ENCODE peak calls at places on chromosome 2, in eight cellular contexts. One of them, this sample, is unnamed.

GRCh38 chr2:120735750-120736170 is at the start of gene GLI2:
- DNase-seq in IMR-90: peak; percentile 87
- DNase-seq in spleen: peak; percentile 81
- DNase-seq in lower leg skin: peak; percentile 93
- DNase-seq in K562: peak; percentile 60
- DNase-seq in lower lobe of right lung: peak; percentile 66
- DNase-seq in neural progenitor cell: peak; percentile 95
- DNase-seq in sigmoid colon: peak; percentile 89
- DNase-seq in this sample: peak; percentile 74

GRCh38 chr2:134229540-134229939 is 24.3 kb upstream of the MGAT5 start:
- DNase-seq in neural progenitor cell: no peak
- DNase-seq in lower leg skin: no peak
- DNase-seq in spleen: no peak
- DNase-seq in K562: no peak
- DNase-seq in lower lobe of right lung: no peak
- DNase-seq in IMR-90: no peak
- DNase-seq in sigmoid colon: no peak
- DNase-seq in this sample: no peak

GRCh38 chr2:213980883-213981282 is 430.0 kb upstream of the VWC2L start:
- DNase-seq in spleen: no peak
- DNase-seq in neural progenitor cell: no peak
- DNase-seq in lower lobe of right lung: no peak
- DNase-seq in lower leg skin: no peak
- DNase-seq in K562: no peak
- DNase-seq in IMR-90: peak; percentile 27
- DNase-seq in sigmoid colon: no peak
- DNase-seq in this sample: no peak

GRCh38 chr2:109218792-109219126 is 89.8 kb downstream of the SH3RF3 start:
- DNase-seq in neural progenitor cell: no peak
- DNase-seq in IMR-90: no peak
- DNase-seq in K562: no peak
- DNase-seq in lower lobe of right lung: no peak
- DNase-seq in sigmoid colon: no peak
- DNase-seq in lower leg skin: no peak
- DNase-seq in spleen: no peak
- DNase-seq in this sample: no peak

GRCh38 chr2:106115250-106115649 is 78.9 kb downstream of the UXS1 start:
- DNase-seq in lower leg skin: no peak
- DNase-seq in K562: peak; percentile 67
- DNase-seq in spleen: no peak
- DNase-seq in neural progenitor cell: no peak
- DNase-seq in sigmoid colon: no peak
- DNase-seq in IMR-90: peak; percentile 77
- DNase-seq in lower lobe of right lung: no peak
- DNase-seq in this sample: peak; percentile 51

GRCh38 chr2:141015339-141016047 is 1115.3 kb downstream of the LRP1B start:
- DNase-seq in lower leg skin: no peak
- DNase-seq in sigmoid colon: no peak
- DNase-seq in neural progenitor cell: peak; percentile 57
- DNase-seq in lower lobe of right lung: no peak
- DNase-seq in K562: no peak
- DNase-seq in spleen: no peak
- DNase-seq in IMR-90: no peak
- DNase-seq in this sample: no peak

GRCh38 chr2:30990736-30991135 is 147.5 kb downstream of the GALNT14 start:
- DNase-seq in lower leg skin: no peak
- DNase-seq in sigmoid colon: no peak
- DNase-seq in lower lobe of right lung: no peak
- DNase-seq in IMR-90: no peak
- DNase-seq in neural progenitor cell: peak; percentile 23
- DNase-seq in K562: no peak
- DNase-seq in spleen: no peak
- DNase-seq in this sample: no peak

GRCh38 chr2:8892149-8892548 is 54.7 kb upstream of the KIDINS220 start:
- DNase-seq in lower lobe of right lung: no peak
- DNase-seq in spleen: no peak
- DNase-seq in IMR-90: no peak
- DNase-seq in lower leg skin: no peak
- DNase-seq in neural progenitor cell: no peak
- DNase-seq in sigmoid colon: no peak
- DNase-seq in K562: no peak
- DNase-seq in this sample: no peak

GRCh38 chr2:111185496-111186022 is 64.8 kb downstream of the BCL2L11 start:
- DNase-seq in spleen: no peak
- DNase-seq in lower lobe of right lung: peak; percentile 86
- DNase-seq in K562: no peak
- DNase-seq in sigmoid colon: no peak
- DNase-seq in neural progenitor cell: no peak
- DNase-seq in IMR-90: no peak
- DNase-seq in lower leg skin: peak; percentile 59
- DNase-seq in this sample: no peak

GRCh38 chr2:165794520-165794882 is 454 bp upstream of the GALNT3 start:
- DNase-seq in lower lobe of right lung: peak; percentile 63
- DNase-seq in sigmoid colon: peak; percentile 57
- DNase-seq in IMR-90: peak; percentile 45
- DNase-seq in neural progenitor cell: peak; percentile 42
- DNase-seq in spleen: peak; percentile 92
- DNase-seq in lower leg skin: peak; percentile 85
- DNase-seq in K562: no peak
- DNase-seq in this sample: peak; percentile 82

GRCh38 chr2:113754160-113754559 is 2.3 kb downstream of the SLC35F5 start:
- DNase-seq in lower lobe of right lung: no peak
- DNase-seq in sigmoid colon: no peak
- DNase-seq in K562: no peak
- DNase-seq in spleen: no peak
- DNase-seq in lower leg skin: no peak
- DNase-seq in neural progenitor cell: no peak
- DNase-seq in IMR-90: no peak
- DNase-seq in this sample: no peak

GRCh38 chr2:11577101-11577883 is 43.4 kb downstream of the GREB1 start:
- DNase-seq in neural progenitor cell: no peak
- DNase-seq in lower leg skin: no peak
- DNase-seq in sigmoid colon: peak; percentile 54
- DNase-seq in K562: no peak
- DNase-seq in IMR-90: no peak
- DNase-seq in spleen: peak; percentile 45
- DNase-seq in lower lobe of right lung: peak; percentile 30
- DNase-seq in this sample: no peak

GRCh38 chr2:8682719-8683667 is 1.1 kb downstream of the ID2 start:
- DNase-seq in neural progenitor cell: peak; percentile 43
- DNase-seq in IMR-90: peak; percentile 55
- DNase-seq in spleen: peak; percentile 88
- DNase-seq in sigmoid colon: peak; percentile 74
- DNase-seq in K562: no peak
- DNase-seq in lower lobe of right lung: peak; percentile 67
- DNase-seq in lower leg skin: peak; percentile 92
- DNase-seq in this sample: no peak

GRCh38 chr2:84781942-84782716 is 98.8 kb downstream of the TRABD2A start:
- DNase-seq in sigmoid colon: no peak
- DNase-seq in lower lobe of right lung: peak; percentile 50
- DNase-seq in lower leg skin: no peak
- DNase-seq in neural progenitor cell: no peak
- DNase-seq in IMR-90: peak; percentile 15
- DNase-seq in K562: no peak
- DNase-seq in spleen: peak; percentile 77
- DNase-seq in this sample: peak; percentile 36

GRCh38 chr2:82027901-82028570 is 1723.5 kb upstream of the LRRTM1 start:
- DNase-seq in spleen: no peak
- DNase-seq in lower leg skin: no peak
- DNase-seq in neural progenitor cell: no peak
- DNase-seq in K562: no peak
- DNase-seq in lower lobe of right lung: no peak
- DNase-seq in sigmoid colon: no peak
- DNase-seq in IMR-90: no peak
- DNase-seq in this sample: no peak

GRCh38 chr2:82023710-82024109 is 1719.2 kb upstream of the LRRTM1 start:
- DNase-seq in lower lobe of right lung: no peak
- DNase-seq in lower leg skin: no peak
- DNase-seq in neural progenitor cell: no peak
- DNase-seq in sigmoid colon: no peak
- DNase-seq in spleen: no peak
- DNase-seq in IMR-90: no peak
- DNase-seq in K562: no peak
- DNase-seq in this sample: no peak
- TF ChIP-seq CTCF in lower lobe of right lung: no peak
- TF ChIP-seq CTCF in lower leg skin: no peak
- TF ChIP-seq CTCF in neural progenitor cell: peak; percentile 68
- TF ChIP-seq CTCF in sigmoid colon: no peak
- TF ChIP-seq CTCF in spleen: no peak
- TF ChIP-seq CTCF in IMR-90: no peak
- TF ChIP-seq CTCF in K562: no peak
- TF ChIP-seq CTCF in this sample: peak; percentile 36

DNA sequence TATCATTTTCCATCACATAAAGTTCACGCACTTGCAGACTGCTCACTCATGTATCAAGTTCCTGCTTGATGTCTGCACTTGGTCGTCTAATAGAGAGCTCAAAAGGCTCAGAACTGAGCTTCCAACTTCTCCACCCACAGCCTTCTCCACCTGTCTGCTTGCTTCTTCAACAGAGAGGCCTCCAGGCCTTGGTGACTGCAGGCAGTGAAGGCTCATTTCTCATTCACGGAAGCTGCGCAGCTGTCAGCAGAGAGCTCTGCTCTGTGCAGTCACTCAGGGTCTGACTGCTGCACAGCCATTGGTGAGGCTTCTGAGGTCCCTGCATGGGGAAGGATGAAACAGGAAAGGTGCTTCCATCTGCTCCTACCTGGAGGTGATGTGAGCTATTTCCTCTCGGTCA is 126.3 kb downstream of the TMEM18 start:
- DNase-seq in sigmoid colon: no peak
- DNase-seq in lower lobe of right lung: no peak
- DNase-seq in neural progenitor cell: no peak
- DNase-seq in lower leg skin: no peak
- DNase-seq in IMR-90: no peak
- DNase-seq in spleen: no peak
- DNase-seq in K562: no peak
- DNase-seq in this sample: no peak
- TF ChIP-seq CTCF in sigmoid colon: no peak
- TF ChIP-seq CTCF in lower lobe of right lung: no peak
- TF ChIP-seq CTCF in neural progenitor cell: no peak
- TF ChIP-seq CTCF in lower leg skin: no peak
- TF ChIP-seq CTCF in IMR-90: no peak
- TF ChIP-seq CTCF in spleen: no peak
- TF ChIP-seq CTCF in K562: no peak
- TF ChIP-seq CTCF in this sample: no peak

GRCh38 chr2:25197336-25198208 is 29.2 kb upstream of the POMC start:
- DNase-seq in IMR-90: peak; percentile 28
- DNase-seq in lower leg skin: no peak
- DNase-seq in neural progenitor cell: no peak
- DNase-seq in K562: no peak
- DNase-seq in sigmoid colon: no peak
- DNase-seq in lower lobe of right lung: no peak
- DNase-seq in spleen: no peak
- DNase-seq in this sample: no peak
- TF ChIP-seq CTCF in IMR-90: no peak
- TF ChIP-seq CTCF in lower leg skin: no peak
- TF ChIP-seq CTCF in neural progenitor cell: no peak
- TF ChIP-seq CTCF in K562: no peak
- TF ChIP-seq CTCF in sigmoid colon: no peak
- TF ChIP-seq CTCF in lower lobe of right lung: no peak
- TF ChIP-seq CTCF in spleen: no peak
- TF ChIP-seq CTCF in this sample: no peak

GRCh38 chr2:117470311-117471095 is 344.0 kb upstream of the DDX18 start:
- DNase-seq in IMR-90: no peak
- DNase-seq in neural progenitor cell: peak; percentile 80
- DNase-seq in lower lobe of right lung: no peak
- DNase-seq in sigmoid colon: no peak
- DNase-seq in lower leg skin: peak; percentile 69
- DNase-seq in K562: peak; percentile 36
- DNase-seq in spleen: no peak
- DNase-seq in this sample: peak; percentile 19
- TF ChIP-seq CTCF in IMR-90: peak; percentile 17
- TF ChIP-seq CTCF in neural progenitor cell: peak; percentile 88
- TF ChIP-seq CTCF in lower lobe of right lung: peak; percentile 46
- TF ChIP-seq CTCF in sigmoid colon: no peak
- TF ChIP-seq CTCF in lower leg skin: no peak
- TF ChIP-seq CTCF in K562: peak; percentile 59
- TF ChIP-seq CTCF in spleen: no peak
- TF ChIP-seq CTCF in this sample: peak; percentile 65

GRCh38 chr2:55311444-55311870 is 42.4 kb upstream of the MTIF2 start:
- DNase-seq in lower lobe of right lung: no peak
- DNase-seq in K562: peak; percentile 19
- DNase-seq in sigmoid colon: no peak
- DNase-seq in spleen: no peak
- DNase-seq in lower leg skin: no peak
- DNase-seq in neural progenitor cell: no peak
- DNase-seq in IMR-90: peak; percentile 56
- DNase-seq in this sample: peak; percentile 66
- TF ChIP-seq CTCF in lower lobe of right lung: no peak
- TF ChIP-seq CTCF in K562: peak; percentile 14
- TF ChIP-seq CTCF in sigmoid colon: no peak
- TF ChIP-seq CTCF in spleen: no peak
- TF ChIP-seq CTCF in lower leg skin: no peak
- TF ChIP-seq CTCF in neural progenitor cell: no peak
- TF ChIP-seq CTCF in IMR-90: peak; percentile 34
- TF ChIP-seq CTCF in this sample: no peak

This sample was measured in GM13977.